ENCODE peak calls at places on chromosomes 16 and 17, in eight cellular contexts. H is esophagus muscularis mucosa, V is heart right ventricle, O is foreskin keratinocyte, G is fibroblast of lung, K is H9, L is A673, E is SK-N-SH. N is an unnamed sample. For H3K27me3 and H3K4me1, the result is how much of the 10 kb centered on the place peaks cover.

GRCh38 chr17:44878627-44879221 is 20.5 kb downstream of the EFTUD2 start:
- DNase-seq in H (no peak), V (peak), O (no peak), G (peak), K (no peak), L (peak), E (peak), N (no peak)

GRCh38 chr16:9099131-9099625 is 7.7 kb downstream of the HAPSTR1 start:
- DNase-seq in H (no peak), V (no peak), O (no peak), G (no peak), K (no peak), L (no peak), E (no peak), N (no peak)

GRCh38 chr16:68993885-68994284 is 111.6 kb upstream of the HAS3 start:
- DNase-seq in H (no peak), V (no peak), O (peak), G (peak), K (no peak), L (peak), E (no peak), N (no peak)

GRCh38 chr17:19341641-19342610 is 20.6 kb downstream of the B9D1 start:
- DNase-seq in H (no peak), V (no peak), O (no peak), G (peak), K (peak), L (no peak), E (peak), N (no peak)

GRCh38 chr16:67917140-67917851 is 14.4 kb downstream of the CTRL start:
- DNase-seq in H (no peak), V (peak), O (no peak), G (no peak), K (no peak), L (no peak), E (no peak), N (no peak)

GRCh38 chr16:1438229-1439057 is 5.9 kb downstream of the CCDC154 start:
- DNase-seq in H (no peak), V (no peak), O (no peak), G (no peak), K (no peak), L (no peak), E (no peak), N (no peak)

GRCh38 chr17:48385303-48385702 is 44.7 kb downstream of the SKAP1 start:
- DNase-seq in H (no peak), V (no peak), O (no peak), G (no peak), K (no peak), L (no peak), E (no peak), N (no peak)

GRCh38 chr16:29736764-29737163 is 9.0 kb downstream of the C16orf54 start:
- DNase-seq in H (no peak), V (no peak), O (no peak), G (no peak), K (no peak), L (no peak), E (no peak), N (no peak)

GRCh38 chr16:8936421-8936820 is 27.3 kb downstream of the USP7 start:
- DNase-seq in H (no peak), V (no peak), O (peak), G (peak), K (peak), L (peak), E (peak), N (no peak)

GRCh38 chr16:88325976-88326375 is 56.8 kb upstream of the ZNF469 start:
- DNase-seq in H (no peak), V (no peak), O (no peak), G (no peak), K (no peak), L (no peak), E (no peak), N (no peak)

GRCh38 chr16:68420366-68420765 is 27.9 kb downstream of the SMPD3 start:
- DNase-seq in H (no peak), V (no peak), O (no peak), G (no peak), K (no peak), L (no peak), E (no peak), N (no peak)

GRCh38 chr17:69179227-69179952 is 37.7 kb upstream of the ABCA6 start:
- DNase-seq in H (no peak), V (no peak), O (peak), G (peak), K (no peak), L (no peak), E (no peak), N (no peak)

GRCh38 chr16:49455181-49455990 is 81.8 kb downstream of the C16orf78 start:
- DNase-seq in H (no peak), V (no peak), O (no peak), G (no peak), K (peak), L (no peak), E (no peak), N (no peak)

GRCh38 chr17:27396941-27397340 is 59.3 kb upstream of the KSR1 start:
- DNase-seq in H (no peak), V (no peak), O (no peak), G (peak), K (no peak), L (no peak), E (no peak), N (no peak)

GRCh38 chr17:11950771-11951519 is 46.3 kb downstream of the ZNF18 start:
- DNase-seq in H (no peak), V (no peak), O (peak), G (peak), K (no peak), L (no peak), E (no peak), N (no peak)

GRCh38 chr17:8225813-8226535 is 15.6 kb upstream of the AURKB start:
- DNase-seq in H (no peak), V (peak), O (no peak), G (peak), K (peak), L (peak), E (no peak), N (no peak)

GRCh38 chr16:2966043-2966802 is 2.1 kb downstream of the KREMEN2 start:
- DNase-seq in H (no peak), V (no peak), O (no peak), G (no peak), K (peak), L (no peak), E (no peak), N (no peak)
- H3K27me3 ChIP-seq in H (under half), V (half or more), O (under half), G (half or more), K (under half), L (under half), E (under half), N (under half)

GRCh38 chr17:72423718-72424117 is 302.9 kb downstream of the SOX9 start:
- DNase-seq in H (no peak), V (no peak), O (no peak), G (no peak), K (no peak), L (no peak), E (no peak), N (no peak)

GRCh38 chr17:72422204-72422504 is 301.3 kb downstream of the SOX9 start:
- DNase-seq in H (no peak), V (no peak), O (peak), G (no peak), K (no peak), L (no peak), E (no peak), N (no peak)

GRCh38 chr17:72424505-72425117 is 303.8 kb downstream of the SOX9 start:
- DNase-seq in H (no peak), V (no peak), O (no peak), G (no peak), K (no peak), L (no peak), E (no peak), N (no peak)

GRCh38 chr17:72422505-72423285 is 301.9 kb downstream of the SOX9 start:
- DNase-seq in H (no peak), V (peak), O (peak), G (peak), K (no peak), L (no peak), E (peak), N (no peak)

GRCh38 chr17:72423286-72423589 is 302.4 kb downstream of the SOX9 start:
- DNase-seq in H (no peak), V (no peak), O (no peak), G (no peak), K (no peak), L (no peak), E (no peak), N (no peak)
- H3K4me1 ChIP-seq in H (under half), V (under half), O (under half), G (under half), K (under half), L (under half), E (under half), N (under half)

DNA sequence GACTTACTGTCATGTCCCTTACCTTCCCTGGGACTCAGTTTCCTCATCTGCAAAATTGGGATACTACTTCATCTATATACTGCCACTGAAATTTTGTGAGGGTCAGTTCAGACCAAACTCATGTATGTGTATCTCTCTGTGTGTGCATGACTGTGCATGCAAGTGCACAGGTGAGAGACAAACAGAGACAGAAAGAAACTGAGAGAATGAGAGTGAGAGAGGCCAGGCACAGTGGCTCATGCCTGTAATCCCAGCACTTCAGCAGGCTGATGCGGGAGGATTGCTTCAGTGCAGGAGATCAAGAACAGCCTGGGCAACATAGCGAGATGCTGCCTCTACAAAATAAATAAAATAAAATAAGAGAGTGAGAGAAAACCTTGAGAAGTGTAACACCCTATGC is 32.1 kb upstream of the SLC6A2 start:
- DNase-seq in H (no peak), V (no peak), O (no peak), G (no peak), K (no peak), L (no peak), E (no peak), N (no peak)
- TF ChIP-seq CTCF in H (no peak), V (no peak), O (no peak), G (no peak), K (no peak), L (peak), E (no peak), N (no peak)

GRCh38 chr17:33294994-33295393 is 1.9 kb upstream of the ASIC2 start:
- DNase-seq in H (no peak), V (no peak), O (no peak), G (no peak), K (no peak), L (no peak), E (no peak), N (no peak)
- H3K27me3 ChIP-seq in H (under half), V (under half), O (half or more), G (under half), K (under half), L (under half), E (under half), N (under half)

DNA sequence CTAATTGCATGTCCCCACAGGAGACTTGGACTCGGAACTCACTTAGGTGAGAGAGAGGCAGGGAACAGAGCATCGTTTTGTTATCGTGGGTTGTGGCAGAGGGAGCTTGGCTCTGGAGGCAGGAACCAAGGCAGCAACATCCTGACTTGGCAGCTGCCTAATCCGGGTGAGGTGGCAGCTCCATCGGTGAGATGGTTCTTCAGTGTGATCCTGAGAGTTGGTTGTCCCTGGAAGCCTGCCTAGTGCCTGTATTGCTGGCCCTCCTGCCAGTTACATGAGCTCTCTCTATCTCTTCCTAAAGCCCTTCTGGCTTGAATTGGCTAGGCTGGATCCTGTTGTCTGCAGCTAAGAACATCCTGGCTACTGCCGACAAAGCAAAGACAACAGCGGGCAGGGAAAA is 19.9 kb upstream of the SEC14L1 start:
- DNase-seq in H (no peak), V (no peak), O (no peak), G (no peak), K (no peak), L (no peak), E (no peak), N (no peak)
- H3K4me1 ChIP-seq in H (half or more), V (under half), O (under half), G (under half), K (under half), L (under half), E (under half), N (under half)

DNA sequence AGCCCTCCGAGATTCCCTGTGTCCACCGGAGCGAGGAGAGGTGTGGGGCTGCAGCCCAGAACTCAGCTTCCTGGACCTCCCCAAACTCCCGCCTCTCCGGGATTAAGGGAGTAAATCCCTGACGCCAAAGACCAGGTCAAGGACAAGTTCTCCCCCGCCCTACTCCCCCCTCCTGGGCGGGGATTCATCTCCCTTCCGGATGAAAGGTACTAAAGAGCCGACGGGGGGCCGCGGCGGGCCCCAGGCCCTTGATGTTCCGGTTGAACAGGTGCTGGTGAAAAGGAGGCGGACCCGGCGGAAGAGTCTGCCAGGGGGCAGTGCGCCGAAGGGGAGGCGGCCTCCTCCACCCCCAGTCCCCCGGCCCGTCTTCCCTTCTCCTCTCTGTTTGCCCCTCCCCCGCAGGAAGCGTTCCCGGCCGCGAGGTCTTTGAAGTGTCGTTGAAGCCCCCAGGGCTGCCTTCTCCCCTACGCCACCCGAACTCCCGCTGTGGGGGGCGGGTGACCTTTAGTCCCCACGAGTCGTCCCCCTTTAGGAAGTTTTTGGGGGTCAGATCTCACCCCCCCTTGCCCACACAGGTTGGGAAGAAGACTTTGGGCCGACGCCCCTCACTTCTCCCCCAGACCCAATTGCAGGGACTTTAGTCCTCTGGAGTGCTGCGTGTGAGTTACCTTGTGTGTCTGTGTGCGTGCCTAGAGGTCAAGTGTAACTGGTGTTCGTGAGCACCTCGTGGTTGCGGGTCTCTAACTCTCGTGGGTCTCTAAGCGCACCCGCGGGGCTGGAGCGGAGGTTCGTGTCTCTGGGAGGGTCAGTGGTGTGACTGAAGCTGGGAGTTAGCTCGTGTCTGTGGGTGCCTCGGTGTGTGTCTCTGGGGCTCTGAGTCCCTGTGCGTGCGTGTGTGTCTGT is 1.1 kb upstream of the MLLT6 start:
- DNase-seq in H (peak), V (peak), O (no peak), G (no peak), K (peak), L (peak), E (peak), N (no peak)
- TF ChIP-seq CTCF in H (no peak), V (no peak), O (no peak), G (no peak), K (no peak), L (no peak), E (no peak), N (no peak)

GRCh38 chr16:85328665-85329058 is 216.4 kb upstream of the CIBAR2 start:
- DNase-seq in H (no peak), V (no peak), O (no peak), G (no peak), K (peak), L (no peak), E (no peak), N (no peak)
- H3K27me3 ChIP-seq in H (under half), V (under half), O (under half), G (under half), K (under half), L (under half), E (under half), N (under half)

DNA sequence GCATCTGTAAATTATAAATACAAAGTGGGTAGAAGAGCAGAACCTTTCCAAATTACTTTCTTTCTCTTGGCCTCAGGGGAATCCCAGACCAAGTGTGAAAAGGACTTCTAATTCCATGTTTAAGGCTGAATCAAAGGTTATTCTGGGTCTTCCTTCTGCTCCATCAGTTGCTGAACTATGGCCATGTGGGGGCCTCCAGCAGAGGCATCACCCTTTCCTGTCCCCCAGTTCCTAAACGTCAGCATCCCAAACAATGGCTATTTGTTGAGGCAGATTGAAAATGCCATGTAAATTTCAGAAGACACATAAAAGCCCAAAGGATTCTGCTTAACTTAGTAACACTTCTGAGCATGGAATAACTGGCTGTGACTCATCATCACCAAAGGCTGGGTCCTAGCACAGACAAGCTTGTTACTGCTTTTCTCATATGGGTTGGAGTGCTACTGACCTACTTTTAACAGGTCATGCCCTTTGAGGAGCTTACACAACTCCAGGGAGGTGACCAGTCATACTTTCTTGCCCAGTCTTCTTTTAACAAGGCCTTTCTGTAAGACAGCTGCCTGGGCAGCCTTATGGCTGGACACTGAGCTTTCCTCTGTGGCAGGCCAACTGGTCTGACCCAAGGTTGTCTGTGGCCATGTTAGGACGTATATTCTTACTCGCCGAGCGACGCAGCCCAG is 154.8 kb downstream of the VPS53 start:
- DNase-seq in H (no peak), V (peak), O (peak), G (peak), K (no peak), L (no peak), E (no peak), N (no peak)
- H3K4me1 ChIP-seq in H (under half), V (under half), O (under half), G (under half), K (under half), L (under half), E (under half), N (under half)

GRCh38 chr16:11915644-11916523 is at the start of gene GSPT1:
- DNase-seq in H (peak), V (peak), O (peak), G (peak), K (peak), L (peak), E (peak), N (peak)
- TF ChIP-seq CTCF in H (peak), V (peak), O (no peak), G (no peak), K (peak), L (no peak), E (peak), N (peak)